ENCODE peak calls at places on chromosomes 5 and 9, in seven cellular contexts. Q, V, R, E, G, Z and T are unnamed samples.

GRCh38 chr5:84779206-84779605 is 394.5 kb upstream of the EDIL3 start:
- DNase-seq in Q (no peak), V (no peak), R (no peak), E (no peak), G (no peak), Z (no peak), T (no peak)

GRCh38 chr5:65288657-65289056 is 193.1 kb downstream of the ADAMTS6 start:
- DNase-seq in Q (no peak), V (no peak), R (peak; percentile 43), E (no peak), G (no peak), Z (no peak), T (no peak)

GRCh38 chr9:110142868-110143866 is 64.8 kb downstream of the C9orf152 start:
- DNase-seq in Q (no peak), V (peak; percentile 37), R (no peak), E (peak; percentile 26), G (peak; percentile 59), Z (no peak), T (no peak)

GRCh38 chr5:149725296-149725695 is 4.8 kb upstream of the PPARGC1B start:
- DNase-seq in Q (no peak), V (no peak), R (no peak), E (no peak), G (no peak), Z (no peak), T (no peak)

GRCh38 chr9:90331826-90332575 is 310.6 kb downstream of the DIRAS2 start:
- DNase-seq in Q (no peak), V (no peak), R (no peak), E (no peak), G (no peak), Z (no peak), T (no peak)

GRCh38 chr5:149549461-149550266 is 1.6 kb downstream of the CSNK1A1 start:
- DNase-seq in Q (peak; percentile 44), V (peak; percentile 46), R (peak; percentile 86), E (peak; percentile 68), G (peak; percentile 70), Z (peak; percentile 64), T (no peak)

GRCh38 chr5:133531178-133531577 is 81.2 kb downstream of the FSTL4 start:
- DNase-seq in Q (no peak), V (no peak), R (no peak), E (no peak), G (no peak), Z (no peak), T (no peak)

GRCh38 chr5:82092-82491 is 9.9 kb upstream of the PLEKHG4B start:
- DNase-seq in Q (no peak), V (no peak), R (peak; percentile 52), E (no peak), G (peak; percentile 95), Z (no peak), T (no peak)

GRCh38 chr9:28927711-28928110 is 1354.4 kb upstream of the C9orf72 start:
- DNase-seq in Q (no peak), V (no peak), R (no peak), E (no peak), G (no peak), Z (no peak), T (no peak)

GRCh38 chr5:67732471-67732870 is 483.1 kb upstream of the PIK3R1 start:
- DNase-seq in Q (no peak), V (no peak), R (no peak), E (no peak), G (no peak), Z (no peak), T (no peak)

GRCh38 chr9:121285835-121286687 is 18.1 kb downstream of the GSN start:
- DNase-seq in Q (peak; percentile 44), V (no peak), R (no peak), E (peak; percentile 96), G (peak; percentile 73), Z (peak; percentile 64), T (peak; percentile 74)

GRCh38 chr5:68264024-68264956 is 48.7 kb downstream of the PIK3R1 start:
- DNase-seq in Q (no peak), V (no peak), R (peak; percentile 86), E (peak; percentile 79), G (no peak), Z (no peak), T (no peak)

GRCh38 chr9:4137234-4137633 is 162.6 kb downstream of the GLIS3 start:
- DNase-seq in Q (no peak), V (no peak), R (peak; percentile 35), E (peak; percentile 88), G (peak; percentile 44), Z (peak; percentile 85), T (no peak)

GRCh38 chr9:94156549-94157407 is 72.5 kb downstream of the PTPDC1 start:
- DNase-seq in Q (peak; percentile 89), V (no peak), R (peak; percentile 80), E (peak; percentile 83), G (no peak), Z (no peak), T (peak; percentile 87)

GRCh38 chr9:104765138-104765537 is 1.2 kb downstream of the NIPSNAP3B start:
- DNase-seq in Q (no peak), V (no peak), R (no peak), E (no peak), G (no peak), Z (no peak), T (no peak)
- TF ChIP-seq POLR2AphosphoS5 in Q (no peak), V (no peak), R (no peak), E (no peak), G (no peak), Z (no peak), T (no peak)

GRCh38 chr5:143008032-143008431 is 237.9 kb downstream of the ARHGAP26 start:
- DNase-seq in Q (no peak), V (no peak), R (no peak), E (no peak), G (no peak), Z (no peak), T (no peak)
- H3K4me1 ChIP-seq in Q (peaks cover 32% of the 10 kb centered on the region), V (no peaks in the 10 kb centered on the region), R (peaks cover 45% of the 10 kb centered on the region), E (peaks cover 8% of the 10 kb centered on the region), G (no peaks in the 10 kb centered on the region), Z (peaks cover 17% of the 10 kb centered on the region), T (no peaks in the 10 kb centered on the region)

DNA sequence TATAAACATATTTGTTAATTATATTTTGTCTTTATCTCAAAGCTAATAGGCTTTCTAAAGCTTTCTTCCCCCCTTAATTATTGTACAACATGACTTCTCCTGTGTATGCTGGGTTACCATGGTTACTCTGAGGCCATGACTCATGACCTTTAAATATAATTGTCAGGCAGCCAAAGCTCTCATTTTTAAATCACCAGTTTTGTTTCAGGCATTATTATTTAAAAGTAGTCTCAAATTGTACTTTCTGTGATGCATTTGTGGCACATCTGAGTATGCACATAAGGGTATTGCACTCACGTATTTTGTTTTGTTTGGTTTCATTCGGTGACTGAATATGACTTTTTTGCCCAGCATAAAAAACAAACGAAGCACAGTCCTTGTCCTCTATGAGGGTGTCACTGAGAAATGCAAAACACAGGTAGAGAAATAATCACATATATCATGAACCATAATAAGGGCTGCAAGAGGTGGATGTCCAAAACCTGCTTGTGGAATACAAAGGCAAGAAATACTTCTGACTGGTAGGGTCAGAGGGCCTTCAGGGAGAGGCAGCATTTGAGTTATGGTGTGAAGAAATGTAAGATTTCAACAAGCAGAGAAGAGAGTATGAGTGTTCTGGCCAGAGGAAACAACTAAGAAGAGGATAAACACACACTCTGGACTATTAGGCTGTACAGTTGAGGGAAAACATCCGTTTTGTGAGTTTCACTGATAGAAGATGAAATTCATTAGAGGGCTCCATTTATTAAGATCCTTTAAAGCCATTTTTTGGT is 2.1 kb downstream of the CCDC192 start:
- DNase-seq in Q (no peak), V (no peak), R (no peak), E (peak; percentile 41), G (peak; percentile 45), Z (peak; percentile 10), T (no peak)
- TF ChIP-seq CTCF in Q (no peak), V (no peak), R (no peak), E (no peak), G (no peak), Z (no peak), T (no peak)

GRCh38 chr5:180589771-180590542 is 1.3 kb downstream of the SCGB3A1 start:
- DNase-seq in Q (no peak), V (peak; percentile 38), R (no peak), E (no peak), G (peak; percentile 24), Z (no peak), T (peak; percentile 48)
- TF ChIP-seq POLR2AphosphoS5 in Q (no peak), V (no peak), R (no peak), E (no peak), G (no peak), Z (no peak), T (no peak)

DNA sequence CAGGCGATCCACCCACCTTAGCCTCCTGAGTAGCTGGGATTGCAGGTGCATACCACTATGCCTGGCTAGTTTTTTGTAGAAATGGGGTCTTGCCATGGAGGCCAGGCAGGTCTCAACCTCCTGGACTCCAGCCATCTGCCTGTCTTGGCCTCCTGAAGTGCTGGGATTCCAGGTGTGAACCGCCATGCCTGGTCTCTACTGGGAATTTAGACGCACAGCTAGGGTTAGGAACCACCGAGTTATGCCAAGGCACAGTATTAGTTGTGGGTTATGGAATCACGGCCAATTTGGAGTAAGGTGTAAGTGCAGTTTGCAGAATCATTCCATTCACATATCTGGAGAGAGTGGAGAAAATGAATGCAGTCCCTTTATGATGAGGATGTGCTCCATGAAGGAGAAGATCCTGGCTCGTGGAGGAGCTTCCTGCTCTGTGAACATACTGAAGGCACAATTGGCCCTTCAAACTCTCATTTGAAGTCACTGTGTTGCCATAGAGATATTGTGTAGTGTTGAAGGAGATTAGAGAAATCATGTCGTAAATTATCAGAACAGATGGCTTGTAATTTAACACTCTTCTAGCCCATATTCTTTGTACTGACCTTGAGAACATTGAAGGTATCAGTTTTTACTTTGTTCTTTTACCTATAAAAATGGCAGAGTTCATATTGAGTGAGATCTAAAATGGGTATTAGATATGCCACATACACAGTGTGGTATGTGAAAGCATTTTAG is 18.8 kb downstream of the TRIO start:
- DNase-seq in Q (no peak), V (no peak), R (no peak), E (no peak), G (no peak), Z (no peak), T (no peak)
- H3K4me1 ChIP-seq in Q (peaks cover 73% of the 10 kb centered on the region), V (peaks cover 10% of the 10 kb centered on the region), R (peaks cover 76% of the 10 kb centered on the region), E (peaks cover 36% of the 10 kb centered on the region), G (peaks cover 28% of the 10 kb centered on the region), Z (peaks cover 68% of the 10 kb centered on the region), T (peaks cover 4% of the 10 kb centered on the region)